ENCODE peak calls at places on chromosomes 6 and 20, in four cellular contexts. One of them, this sample, is unnamed.
A peak's percentile ranks its signal among the peaks of the same experiment; 100 is the strongest.

GRCh38 chr6:5786321-5787053 is 220.2 kb downstream of the NRN1 start:
- DNase-seq in iPS DF 6.9: no peak
- DNase-seq in heart right ventricle: no peak
- DNase-seq in brain microvascular endothelial cell: no peak
- DNase-seq in this sample: no peak

GRCh38 chr20:48787861-48788375 is 39.9 kb downstream of the PREX1 start:
- DNase-seq in iPS DF 6.9: no peak
- DNase-seq in heart right ventricle: no peak
- DNase-seq in brain microvascular endothelial cell: peak; percentile 65
- DNase-seq in this sample: no peak

GRCh38 chr20:50689864-50690263 is 1.5 kb downstream of the RIPOR3 start:
- DNase-seq in iPS DF 6.9: no peak
- DNase-seq in heart right ventricle: no peak
- DNase-seq in brain microvascular endothelial cell: no peak
- DNase-seq in this sample: no peak

GRCh38 chr6:142280265-142280664 is 21.5 kb upstream of the ADGRG6 start:
- DNase-seq in iPS DF 6.9: no peak
- DNase-seq in heart right ventricle: no peak
- DNase-seq in brain microvascular endothelial cell: no peak
- DNase-seq in this sample: no peak

GRCh38 chr20:7171911-7172310 is 404.4 kb downstream of the BMP2 start:
- DNase-seq in iPS DF 6.9: no peak
- DNase-seq in heart right ventricle: no peak
- DNase-seq in brain microvascular endothelial cell: peak; percentile 27
- DNase-seq in this sample: no peak

GRCh38 chr6:56531839-56532595 is 110.7 kb downstream of the DST start:
- DNase-seq in iPS DF 6.9: no peak
- DNase-seq in heart right ventricle: no peak
- DNase-seq in brain microvascular endothelial cell: no peak
- DNase-seq in this sample: no peak

GRCh38 chr6:71197770-71198169 is 90.8 kb upstream of the OGFRL1 start:
- DNase-seq in iPS DF 6.9: no peak
- DNase-seq in heart right ventricle: no peak
- DNase-seq in brain microvascular endothelial cell: peak; percentile 63
- DNase-seq in this sample: no peak

GRCh38 chr20:55714082-55714481 is 291.2 kb downstream of the CBLN4 start:
- DNase-seq in iPS DF 6.9: no peak
- DNase-seq in heart right ventricle: no peak
- DNase-seq in brain microvascular endothelial cell: no peak
- DNase-seq in this sample: no peak

GRCh38 chr20:49477200-49477599 is 5.3 kb downstream of the KCNB1 start:
- DNase-seq in iPS DF 6.9: no peak
- DNase-seq in heart right ventricle: no peak
- DNase-seq in brain microvascular endothelial cell: no peak
- DNase-seq in this sample: no peak

GRCh38 chr20:58075980-58076749 is 152.3 kb downstream of the ANKRD60 start:
- DNase-seq in iPS DF 6.9: no peak
- DNase-seq in heart right ventricle: no peak
- DNase-seq in brain microvascular endothelial cell: no peak
- DNase-seq in this sample: no peak

GRCh38 chr20:61830241-61830930 is 235.3 kb downstream of the TAF4 start:
- DNase-seq in iPS DF 6.9: no peak
- DNase-seq in heart right ventricle: no peak
- DNase-seq in brain microvascular endothelial cell: no peak
- DNase-seq in this sample: no peak

GRCh38 chr6:15672291-15672690 is 9.5 kb upstream of the DTNBP1 start:
- DNase-seq in iPS DF 6.9: no peak
- DNase-seq in heart right ventricle: no peak
- DNase-seq in brain microvascular endothelial cell: no peak
- DNase-seq in this sample: no peak

GRCh38 chr6:168886964-168887363 is 366.7 kb downstream of the THBS2 start:
- DNase-seq in iPS DF 6.9: no peak
- DNase-seq in heart right ventricle: no peak
- DNase-seq in brain microvascular endothelial cell: no peak
- DNase-seq in this sample: no peak

GRCh38 chr6:97913721-97914120 is 630.7 kb upstream of the MMS22L start:
- DNase-seq in iPS DF 6.9: no peak
- DNase-seq in heart right ventricle: no peak
- DNase-seq in brain microvascular endothelial cell: no peak
- DNase-seq in this sample: no peak

GRCh38 chr6:83138118-83138722 is 54.8 kb downstream of the PGM3 start:
- DNase-seq in iPS DF 6.9: no peak
- DNase-seq in heart right ventricle: no peak
- DNase-seq in brain microvascular endothelial cell: no peak
- DNase-seq in this sample: no peak

GRCh38 chr6:57174511-57174907 is 2.4 kb downstream of the BAG2 start:
- DNase-seq in iPS DF 6.9: no peak
- DNase-seq in heart right ventricle: no peak
- DNase-seq in brain microvascular endothelial cell: no peak
- DNase-seq in this sample: no peak

GRCh38 chr20:32078322-32078721 is 26.3 kb downstream of the HCK start:
- DNase-seq in iPS DF 6.9: no peak
- DNase-seq in heart right ventricle: no peak
- DNase-seq in brain microvascular endothelial cell: no peak
- DNase-seq in this sample: no peak
- H3K27ac ChIP-seq in iPS DF 6.9: no peak overlapping the region
- H3K27ac ChIP-seq in heart right ventricle: no peak overlapping the region
- H3K27ac ChIP-seq in brain microvascular endothelial cell: no peak overlapping the region
- H3K27ac ChIP-seq in this sample: no peak overlapping the region

DNA sequence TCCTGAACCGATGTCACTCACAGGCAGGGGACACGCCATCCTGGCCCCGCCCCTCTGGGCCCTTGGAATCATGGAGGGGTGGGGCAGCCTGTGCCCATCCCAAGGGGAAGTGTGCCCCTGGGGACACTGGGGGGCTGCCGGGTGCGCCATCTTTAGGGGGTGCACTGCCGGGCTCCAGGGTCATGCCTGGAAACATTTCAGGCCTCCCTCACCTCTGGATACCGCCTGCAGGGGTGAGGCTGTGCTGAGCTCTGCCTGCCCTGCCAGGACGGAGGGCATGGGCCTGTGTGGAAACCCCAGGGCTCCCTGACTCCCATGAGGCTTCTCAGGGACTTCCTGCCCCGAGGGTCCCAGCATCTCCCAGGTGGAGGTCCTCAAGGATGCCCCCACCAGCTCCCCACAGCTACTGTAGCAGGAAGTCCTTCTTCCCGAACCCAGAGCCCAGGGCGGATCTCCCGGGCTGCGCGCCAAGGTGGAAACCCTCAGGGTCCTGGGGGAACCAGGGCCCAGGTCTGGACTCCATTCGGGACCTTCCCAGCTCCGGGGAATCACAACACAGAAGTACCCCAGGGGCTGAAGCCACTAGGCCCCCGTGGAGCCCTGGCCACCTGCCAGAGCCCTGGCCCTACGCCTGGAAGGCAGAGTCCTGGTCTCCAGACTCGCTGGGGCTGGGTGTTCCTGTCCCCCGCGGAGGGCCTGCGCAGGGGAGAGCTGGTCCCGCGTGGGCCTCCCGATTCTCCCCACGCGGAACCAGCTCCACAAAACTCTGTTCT is 15.6 kb downstream of the CHRNA4 start:
- DNase-seq in iPS DF 6.9: no peak
- DNase-seq in heart right ventricle: peak; percentile 43
- DNase-seq in brain microvascular endothelial cell: no peak
- DNase-seq in this sample: no peak
- H3K27me3 ChIP-seq in iPS DF 6.9: no peaks in the 10 kb centered on the region
- H3K27me3 ChIP-seq in heart right ventricle: no peaks in the 10 kb centered on the region
- H3K27me3 ChIP-seq in brain microvascular endothelial cell: peaks cover 29% of the 10 kb centered on the region
- H3K27me3 ChIP-seq in this sample: peaks cover 16% of the 10 kb centered on the region

GRCh38 chr6:158798311-158798710 is 20.9 kb downstream of the EZR start:
- DNase-seq in iPS DF 6.9: no peak
- DNase-seq in heart right ventricle: no peak
- DNase-seq in brain microvascular endothelial cell: no peak
- DNase-seq in this sample: no peak

GRCh38 chr6:158796353-158796752 is 22.8 kb downstream of the EZR start:
- DNase-seq in iPS DF 6.9: no peak
- DNase-seq in heart right ventricle: no peak
- DNase-seq in brain microvascular endothelial cell: no peak
- DNase-seq in this sample: no peak

GRCh38 chr6:158797331-158798202 is 21.6 kb downstream of the EZR start:
- DNase-seq in iPS DF 6.9: no peak
- DNase-seq in heart right ventricle: no peak
- DNase-seq in brain microvascular endothelial cell: peak; percentile 54
- DNase-seq in this sample: no peak

GRCh38 chr6:158801655-158802294 is 17.4 kb downstream of the EZR start:
- DNase-seq in iPS DF 6.9: no peak
- DNase-seq in heart right ventricle: peak; percentile 76
- DNase-seq in brain microvascular endothelial cell: no peak
- DNase-seq in this sample: no peak

GRCh38 chr6:158799051-158799792 is 19.9 kb downstream of the EZR start:
- DNase-seq in iPS DF 6.9: no peak
- DNase-seq in heart right ventricle: peak; percentile 29
- DNase-seq in brain microvascular endothelial cell: peak; percentile 27
- DNase-seq in this sample: no peak
- H3K27ac ChIP-seq in iPS DF 6.9: no peak overlapping the region
- H3K27ac ChIP-seq in heart right ventricle: peak overlapping the region; percentile 55
- H3K27ac ChIP-seq in brain microvascular endothelial cell: no peak overlapping the region
- H3K27ac ChIP-seq in this sample: no peak overlapping the region

DNA sequence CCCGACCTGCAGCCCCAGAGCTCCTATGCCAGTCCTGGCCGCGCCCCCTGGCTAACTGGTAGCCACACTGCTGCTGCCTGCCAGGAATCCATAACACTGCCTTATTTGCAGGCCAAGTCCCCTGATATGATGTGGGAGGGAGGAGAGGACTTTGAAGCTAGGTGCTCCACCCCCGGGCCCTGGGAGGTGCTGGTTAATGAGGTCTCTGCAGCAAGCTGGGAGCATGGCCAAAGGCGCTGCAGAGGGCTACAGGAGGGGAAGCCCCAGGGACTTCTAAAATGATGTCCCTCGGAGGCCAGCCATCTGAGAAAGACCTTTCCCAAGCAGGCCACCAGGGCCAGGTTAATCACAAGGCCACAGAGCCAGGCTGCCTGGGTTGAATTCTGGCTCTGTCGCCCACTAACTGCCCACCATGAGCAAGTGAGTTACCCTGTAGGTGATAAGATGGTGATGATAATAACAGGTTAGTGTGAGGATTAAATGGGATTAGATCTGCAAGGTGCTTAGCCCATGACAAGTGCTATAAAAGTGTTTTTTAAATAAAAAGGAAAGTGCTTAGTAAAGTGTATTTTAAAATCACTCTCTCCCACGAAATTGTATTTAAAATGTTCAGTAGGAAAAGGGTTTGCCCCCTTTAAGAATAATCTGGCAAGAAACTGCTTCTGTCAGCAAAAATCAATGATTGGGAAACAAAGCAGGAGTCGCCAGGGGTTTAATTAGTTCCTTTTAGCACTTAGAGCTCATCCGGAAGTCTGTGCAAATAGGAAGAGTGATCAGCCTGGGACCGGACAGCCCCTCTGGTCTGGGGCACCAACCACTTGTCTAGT is 150.6 kb downstream of the GRM4 start:
- DNase-seq in iPS DF 6.9: no peak
- DNase-seq in heart right ventricle: no peak
- DNase-seq in brain microvascular endothelial cell: no peak
- DNase-seq in this sample: no peak
- H3K27me3 ChIP-seq in iPS DF 6.9: peaks cover 3% of the 10 kb centered on the region
- H3K27me3 ChIP-seq in heart right ventricle: peaks cover 31% of the 10 kb centered on the region
- H3K27me3 ChIP-seq in brain microvascular endothelial cell: peaks cover 8% of the 10 kb centered on the region
- H3K27me3 ChIP-seq in this sample: peaks cover 13% of the 10 kb centered on the region

GRCh38 chr20:23623666-23624065 is 14.1 kb downstream of the CST3 start:
- DNase-seq in iPS DF 6.9: no peak
- DNase-seq in heart right ventricle: no peak
- DNase-seq in brain microvascular endothelial cell: no peak
- DNase-seq in this sample: no peak
- H3K27ac ChIP-seq in iPS DF 6.9: no peak overlapping the region
- H3K27ac ChIP-seq in heart right ventricle: no peak overlapping the region
- H3K27ac ChIP-seq in brain microvascular endothelial cell: no peak overlapping the region
- H3K27ac ChIP-seq in this sample: no peak overlapping the region

DNA sequence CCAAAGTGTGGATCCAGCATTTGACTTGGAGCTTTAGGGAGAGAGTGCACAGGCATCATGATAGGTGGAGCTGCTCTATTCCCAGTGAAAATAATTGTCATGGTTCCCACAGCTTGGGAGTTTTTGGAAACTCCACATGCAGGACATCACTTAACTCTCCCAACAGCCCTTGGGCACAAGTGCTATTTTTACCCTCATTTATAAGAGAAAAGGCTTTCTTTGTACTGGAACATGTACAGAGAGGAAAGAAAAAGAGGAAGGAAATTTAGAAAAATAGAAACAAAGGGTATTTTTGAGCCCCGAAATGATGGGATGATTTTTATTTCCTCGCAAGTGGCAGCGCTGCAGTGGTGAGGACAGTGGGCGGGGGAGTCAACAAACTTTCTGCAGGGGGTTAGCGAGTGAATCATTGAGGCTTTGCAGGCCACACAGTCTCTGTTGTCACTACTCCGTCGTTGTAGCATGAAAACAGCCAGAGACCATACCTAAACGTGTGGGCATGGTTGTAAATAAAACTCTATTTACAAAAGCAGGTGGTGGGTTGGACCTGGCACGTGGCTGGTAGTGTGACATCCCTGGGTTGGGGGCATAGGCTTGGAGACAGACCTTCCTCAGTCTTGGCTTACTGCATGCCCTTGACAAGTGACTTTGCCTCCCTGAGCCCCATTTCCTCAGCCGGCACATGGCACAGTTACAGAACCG is 25.5 kb upstream of the OCSTAMP start:
- DNase-seq in iPS DF 6.9: no peak
- DNase-seq in heart right ventricle: no peak
- DNase-seq in brain microvascular endothelial cell: no peak
- DNase-seq in this sample: no peak
- H3K27me3 ChIP-seq in iPS DF 6.9: no peaks in the 10 kb centered on the region
- H3K27me3 ChIP-seq in heart right ventricle: no peaks in the 10 kb centered on the region
- H3K27me3 ChIP-seq in brain microvascular endothelial cell: no peaks in the 10 kb centered on the region
- H3K27me3 ChIP-seq in this sample: no peaks in the 10 kb centered on the region

DNA sequence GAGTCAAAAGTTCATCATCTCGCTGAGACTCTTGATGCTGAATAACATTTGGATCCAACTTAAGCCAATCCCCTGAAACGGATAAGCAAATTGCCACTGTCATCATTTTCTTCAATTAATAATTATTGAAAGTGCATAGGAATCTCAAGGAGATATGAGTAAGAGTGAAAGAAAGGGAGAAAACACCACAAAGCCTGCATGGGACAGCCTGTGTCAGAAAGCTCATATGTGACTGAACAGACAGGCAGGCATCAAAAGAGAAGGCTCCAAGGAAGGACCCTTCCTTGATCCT is 13.3 kb downstream of the ATXN1 start:
- DNase-seq in iPS DF 6.9: no peak
- DNase-seq in heart right ventricle: no peak
- DNase-seq in brain microvascular endothelial cell: no peak
- DNase-seq in this sample: no peak
- H3K27ac ChIP-seq in iPS DF 6.9: no peak overlapping the region
- H3K27ac ChIP-seq in heart right ventricle: no peak overlapping the region
- H3K27ac ChIP-seq in brain microvascular endothelial cell: peak overlapping the region; percentile 55
- H3K27ac ChIP-seq in this sample: peak overlapping the region; percentile 53

DNA sequence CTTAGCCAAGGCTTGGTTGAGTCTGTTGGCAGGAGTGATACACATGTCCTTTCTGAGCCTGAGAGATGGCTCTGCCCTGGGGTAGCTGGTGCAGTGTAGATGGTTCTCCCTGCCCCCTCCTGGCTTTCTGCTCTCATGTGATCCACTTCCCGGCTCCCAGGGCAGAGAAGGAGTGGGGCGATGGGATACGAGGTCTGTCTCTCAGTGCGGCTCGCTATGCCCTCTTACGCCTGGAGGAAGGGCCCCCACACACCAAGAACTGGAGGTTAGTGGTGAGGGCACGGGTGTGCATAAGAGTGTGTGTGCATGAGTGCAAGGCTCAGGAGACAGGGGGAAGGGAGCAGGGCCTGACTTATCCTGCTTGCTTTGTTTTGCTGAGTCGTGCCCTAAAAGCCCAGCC is 18.8 kb downstream of the SLC12A5 start:
- DNase-seq in iPS DF 6.9: no peak
- DNase-seq in heart right ventricle: no peak
- DNase-seq in brain microvascular endothelial cell: no peak
- DNase-seq in this sample: no peak
- H3K27me3 ChIP-seq in iPS DF 6.9: no peaks in the 10 kb centered on the region
- H3K27me3 ChIP-seq in heart right ventricle: peaks cover 29% of the 10 kb centered on the region
- H3K27me3 ChIP-seq in brain microvascular endothelial cell: no peaks in the 10 kb centered on the region
- H3K27me3 ChIP-seq in this sample: peaks cover 12% of the 10 kb centered on the region

GRCh38 chr6:157732416-157733161 is 90.5 kb upstream of the SNX9 start:
- DNase-seq in iPS DF 6.9: no peak
- DNase-seq in heart right ventricle: no peak
- DNase-seq in brain microvascular endothelial cell: no peak
- DNase-seq in this sample: no peak
- H3K27ac ChIP-seq in iPS DF 6.9: no peak overlapping the region
- H3K27ac ChIP-seq in heart right ventricle: no peak overlapping the region
- H3K27ac ChIP-seq in brain microvascular endothelial cell: no peak overlapping the region
- H3K27ac ChIP-seq in this sample: no peak overlapping the region